ENCODE peak calls at places on chromosomes 3 and 15, in seven cellular contexts. I is OCI-LY7, B is AG10803, E is GM13977, Y is WTC11, O is mucosa of descending colon, W is kidney epithelial cell. N is an unnamed sample.

GRCh38 chr3:12423918-12424634 is 60.2 kb upstream of the TSEN2 start:
- DNase-seq in I (no peak), B (no peak), E (no peak), Y (no peak), O (no peak), W (no peak), N (no peak)

GRCh38 chr3:169218314-169218983 is 445.1 kb downstream of the MECOM start:
- DNase-seq in I (no peak), B (peak; percentile 69), E (no peak), Y (peak; percentile 52), O (no peak), W (no peak), N (peak; percentile 84)

GRCh38 chr3:33032937-33033336 is 64.0 kb downstream of the GLB1 start:
- DNase-seq in I (no peak), B (no peak), E (no peak), Y (no peak), O (no peak), W (peak; percentile 1), N (no peak)

GRCh38 chr3:175146258-175146657 is 287.1 kb downstream of the NAALADL2 start:
- DNase-seq in I (no peak), B (peak; percentile 34), E (no peak), Y (no peak), O (no peak), W (no peak), N (no peak)

GRCh38 chr3:148223266-148223665 is 474.4 kb upstream of the AGTR1 start:
- DNase-seq in I (no peak), B (peak; percentile 73), E (no peak), Y (no peak), O (no peak), W (no peak), N (no peak)

GRCh38 chr3:13159890-13160289 is 86.7 kb upstream of the IQSEC1 start:
- DNase-seq in I (no peak), B (no peak), E (no peak), Y (no peak), O (no peak), W (no peak), N (no peak)

GRCh38 chr15:35107122-35107521 is 22.0 kb upstream of the NANOGP8 start:
- DNase-seq in I (no peak), B (peak; percentile 15), E (no peak), Y (no peak), O (no peak), W (no peak), N (no peak)

GRCh38 chr15:24645627-24646026 is 29.9 kb upstream of the NPAP1 start:
- DNase-seq in I (no peak), B (no peak), E (no peak), Y (no peak), O (no peak), W (no peak), N (no peak)

GRCh38 chr3:62670351-62670750 is 204.9 kb downstream of the CADPS start:
- DNase-seq in I (no peak), B (peak; percentile 9), E (no peak), Y (no peak), O (no peak), W (no peak), N (no peak)

GRCh38 chr3:52398670-52399081 is 46.2 kb downstream of the SEMA3G start:
- DNase-seq in I (no peak), B (no peak), E (no peak), Y (no peak), O (peak; percentile 7), W (no peak), N (no peak)

GRCh38 chr3:193868590-193868989 is 267.4 kb upstream of the HES1 start:
- DNase-seq in I (peak; percentile 91), B (no peak), E (no peak), Y (no peak), O (no peak), W (no peak), N (no peak)

GRCh38 chr3:128402998-128403397 is 63.7 kb downstream of the DNAJB8 start:
- DNase-seq in I (no peak), B (no peak), E (no peak), Y (no peak), O (no peak), W (no peak), N (no peak)

DNA sequence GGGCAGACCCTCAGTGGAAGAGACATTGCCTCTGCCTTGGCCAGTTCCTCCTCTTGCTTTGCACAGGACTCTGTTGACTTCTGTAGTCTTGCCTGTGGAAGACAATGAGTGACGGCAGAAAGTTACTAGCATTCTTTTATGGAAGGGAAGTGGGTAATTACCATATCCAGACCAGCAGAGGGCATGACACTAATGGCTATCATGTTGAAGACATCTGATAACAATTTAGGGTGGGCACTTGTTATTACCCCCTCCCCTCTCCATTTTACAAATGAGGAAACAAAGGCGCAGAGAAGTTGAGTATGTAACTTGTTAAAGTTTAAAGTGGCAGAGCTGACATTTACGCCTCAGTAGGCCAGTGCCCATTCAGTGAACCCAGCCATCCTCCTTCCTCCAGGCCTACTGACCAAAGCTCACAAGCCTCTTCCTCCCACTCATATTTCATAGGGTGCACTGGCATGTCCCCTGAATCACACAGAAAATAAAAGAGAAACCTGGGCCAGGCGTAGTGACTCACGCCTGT is 48.2 kb upstream of the FMN1 start:
- DNase-seq in I (peak; percentile 44), B (peak; percentile 12), E (peak; percentile 21), Y (no peak), O (no peak), W (peak; percentile 73), N (peak; percentile 58)
- TF ChIP-seq CTCF in I (peak; percentile 83), B (peak; percentile 60), E (peak; percentile 31), Y (peak; percentile 34), O (no peak), W (peak; percentile 61), N (peak; percentile 78)

GRCh38 chr3:27378331-27378730 is 9.1 kb upstream of the NEK10 start:
- DNase-seq in I (no peak), B (no peak), E (no peak), Y (no peak), O (no peak), W (no peak), N (no peak)
- TF ChIP-seq CTCF in I (no peak), B (no peak), E (no peak), Y (no peak), O (no peak), W (no peak), N (no peak)

GRCh38 chr15:63971904-63972303 is 74.4 kb downstream of the DAPK2 start:
- DNase-seq in I (no peak), B (no peak), E (no peak), Y (no peak), O (no peak), W (no peak), N (no peak)
- TF ChIP-seq CTCF in I (no peak), B (no peak), E (no peak), Y (no peak), O (no peak), W (no peak), N (no peak)

GRCh38 chr15:38300395-38300794 is 47.8 kb downstream of the SPRED1 start:
- DNase-seq in I (no peak), B (peak; percentile 28), E (no peak), Y (no peak), O (no peak), W (no peak), N (no peak)

GRCh38 chr15:38297623-38298388 is 45.2 kb downstream of the SPRED1 start:
- DNase-seq in I (no peak), B (no peak), E (no peak), Y (no peak), O (no peak), W (no peak), N (no peak)

GRCh38 chr15:38304486-38304885 is 51.9 kb downstream of the SPRED1 start:
- DNase-seq in I (no peak), B (peak; percentile 46), E (no peak), Y (no peak), O (no peak), W (no peak), N (no peak)

DNA sequence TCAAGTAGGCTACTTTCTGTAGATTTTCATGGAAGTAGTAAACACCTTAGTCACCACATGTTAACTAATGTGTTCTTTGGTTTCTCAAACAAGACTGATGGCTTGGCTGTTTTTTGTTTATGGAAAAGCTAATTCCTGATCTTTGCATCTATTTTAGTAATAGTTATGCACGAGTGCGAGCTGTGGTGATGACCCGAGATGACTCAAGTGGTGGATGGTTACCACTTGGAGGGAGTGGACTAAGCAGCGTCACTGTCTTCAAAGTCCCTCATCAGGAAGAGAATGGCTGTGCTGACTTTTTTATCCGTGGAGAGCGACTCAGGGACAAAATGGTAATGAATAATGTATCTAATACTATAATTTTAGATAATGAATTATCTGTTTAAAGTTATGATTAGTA is 46.6 kb downstream of the SPRED1 start:
- DNase-seq in I (no peak), B (peak; percentile 47), E (no peak), Y (no peak), O (no peak), W (no peak), N (no peak)
- TF ChIP-seq CTCF in I (no peak), B (no peak), E (no peak), Y (no peak), O (no peak), W (no peak), N (no peak)

GRCh38 chr3:135908737-135909136 is 56.8 kb upstream of the PPP2R3A start:
- DNase-seq in I (no peak), B (no peak), E (no peak), Y (no peak), O (no peak), W (no peak), N (no peak)

GRCh38 chr3:135907422-135908165 is 57.9 kb upstream of the PPP2R3A start:
- DNase-seq in I (no peak), B (no peak), E (no peak), Y (no peak), O (no peak), W (no peak), N (no peak)

GRCh38 chr3:135908225-135908624 is 57.3 kb upstream of the PPP2R3A start:
- DNase-seq in I (no peak), B (no peak), E (no peak), Y (no peak), O (no peak), W (no peak), N (peak; percentile 59)

GRCh38 chr3:135911106-135911505 is 54.4 kb upstream of the PPP2R3A start:
- DNase-seq in I (no peak), B (peak; percentile 25), E (no peak), Y (no peak), O (no peak), W (no peak), N (no peak)

DNA sequence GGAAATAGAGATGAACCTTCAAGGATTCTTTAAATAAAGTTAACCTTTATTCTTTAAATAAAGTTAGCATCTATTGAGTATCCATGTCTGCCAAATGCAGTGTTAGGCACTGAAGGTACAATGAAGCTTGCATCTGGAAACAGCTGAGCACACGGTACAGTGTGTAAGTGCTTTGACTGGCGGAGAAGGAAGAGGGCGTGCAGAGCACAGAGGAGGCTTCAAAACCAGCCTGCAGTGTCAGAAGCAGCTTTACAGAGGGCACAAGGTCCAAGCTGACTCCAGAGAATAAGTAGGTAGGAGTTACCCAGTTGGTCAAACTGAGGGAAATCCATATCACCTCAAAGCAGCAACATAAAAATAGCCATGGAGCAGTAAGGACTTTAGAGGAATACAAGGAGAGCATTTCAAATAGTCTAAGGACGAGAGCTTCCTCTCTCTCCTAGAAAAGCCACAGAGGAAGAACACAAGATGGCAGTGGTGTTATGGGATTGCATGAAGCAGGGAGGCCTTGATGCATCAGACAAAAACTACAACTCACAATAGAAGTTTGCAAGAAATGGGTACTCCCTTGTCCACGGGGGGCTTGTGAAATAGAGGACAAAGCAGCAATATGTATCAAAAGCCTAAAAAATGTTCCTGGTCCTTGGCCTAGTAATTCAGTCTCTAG is 60.3 kb upstream of the PPP2R3A start:
- DNase-seq in I (no peak), B (peak; percentile 55), E (no peak), Y (no peak), O (no peak), W (no peak), N (no peak)
- TF ChIP-seq CTCF in I (no peak), B (peak; percentile 51), E (no peak), Y (no peak), O (no peak), W (peak; percentile 25), N (peak; percentile 65)

N was measured in endodermal cell.